ENCODE peak calls at places on chromosomes 4 and X, in seven cellular contexts. W is endothelial cell of umbilical vein, Y is hepatocyte, K is PC-3, U is GM23338, G is fibroblast of lung, I is HepG2. V is an unnamed sample.

GRCh38 chr4:170853422-170854021 is 763.8 kb upstream of the AADAT start:
- DNase-seq in U (peak), Y (peak), G (no peak), W (no peak), K (peak), I (peak), V (no peak)

GRCh38 chrX:37716502-37717068 is 31.0 kb downstream of the XK start:
- DNase-seq in Y (no peak), G (no peak), K (no peak), I (no peak), U (no peak), W (no peak), V (no peak)

GRCh38 chrX:149825424-149825823 is 43.7 kb downstream of the MAGEA9 start:
- DNase-seq in Y (no peak), U (peak), G (no peak), W (peak), I (peak), K (peak), V (no peak)

GRCh38 chrX:135454816-135455215 is 33.1 kb downstream of the SMIM10L2A start:
- DNase-seq in K (no peak), G (no peak), W (peak), U (peak), I (no peak), Y (no peak), V (no peak)

GRCh38 chr4:188811116-188811515 is 671.9 kb downstream of the TRIML1 start:
- DNase-seq in G (no peak), I (no peak), U (no peak), Y (no peak), W (no peak), K (no peak), V (no peak)

GRCh38 chr4:178672512-178672911 is 1230.3 kb upstream of the AGA start:
- DNase-seq in Y (no peak), G (no peak), K (peak), U (no peak), I (no peak), W (no peak), V (peak)

GRCh38 chrX:153216926-153217325 is 37.8 kb downstream of the MAGEA1 start:
- DNase-seq in Y (no peak), K (no peak), G (no peak), U (no peak), W (no peak), I (no peak), V (no peak)

GRCh38 chr4:75710246-75710645 is 14.1 kb upstream of the USO1 start:
- DNase-seq in Y (no peak), U (no peak), W (peak), I (no peak), G (no peak), K (no peak), V (peak)

GRCh38 chr4:84070293-84070692 is 428.8 kb downstream of the NKX6-1 start:
- DNase-seq in K (no peak), G (no peak), Y (no peak), W (no peak), I (no peak), U (peak), V (no peak)

GRCh38 chrX:131316260-131316659 is 27.2 kb upstream of the IGSF1 start:
- DNase-seq in I (no peak), G (no peak), U (no peak), K (no peak), Y (no peak), W (no peak), V (no peak)

GRCh38 chr4:123042095-123042494 is 119.7 kb upstream of the NUDT6 start:
- DNase-seq in Y (no peak), W (no peak), K (no peak), I (no peak), G (no peak), U (no peak), V (no peak)

GRCh38 chrX:153338836-153339235 is 4.9 kb downstream of the ZNF275 start:
- DNase-seq in I (no peak), Y (no peak), U (no peak), W (no peak), G (no peak), K (no peak), V (no peak)

GRCh38 chr4:79917246-79917645 is 155.8 kb downstream of the ANTXR2 start:
- DNase-seq in K (peak), G (peak), U (peak), W (peak), I (peak), Y (peak), V (peak)

GRCh38 chrX:119015407-119016242 is 41.2 kb downstream of the LONRF3 start:
- DNase-seq in K (peak), Y (peak), U (no peak), G (peak), W (peak), I (no peak), V (peak)

GRCh38 chrX:19886888-19887531 is 390 bp downstream of the SH3KBP1 start:
- DNase-seq in K (peak), Y (no peak), G (no peak), U (peak), I (no peak), W (no peak), V (no peak)

GRCh38 chrX:47643926-47644325 is 6.4 kb downstream of the ELK1 start:
- DNase-seq in K (peak), G (peak), Y (no peak), I (no peak), W (peak), U (no peak), V (no peak)

GRCh38 chrX:136546369-136546768 is 14.4 kb downstream of the VGLL1 start:
- DNase-seq in G (no peak), K (no peak), U (no peak), Y (no peak), I (no peak), W (no peak), V (no peak)

GRCh38 chrX:51395807-51396728 is 63.4 kb downstream of the NUDT10 start:
- DNase-seq in Y (no peak), K (no peak), W (no peak), I (no peak), G (peak), U (peak), V (no peak)

GRCh38 chrX:41334866-41335589 is 1.1 kb downstream of the DDX3X start:
- DNase-seq in K (peak), Y (peak), I (no peak), U (peak), W (peak), G (peak), V (no peak)

GRCh38 chr4:153084249-153084648 is 120.0 kb upstream of the TRIM2 start:
- DNase-seq in W (no peak), U (no peak), I (no peak), K (no peak), Y (no peak), G (no peak), V (no peak)

GRCh38 chr4:100836929-100837328 is 319.1 kb upstream of the EMCN start:
- DNase-seq in Y (no peak), I (no peak), W (no peak), K (no peak), G (no peak), U (no peak), V (no peak)

GRCh38 chrX:120514236-120514635 is 45.1 kb upstream of the LAMP2 start:
- DNase-seq in W (peak), G (peak), U (peak), Y (peak), I (peak), K (peak), V (no peak)

GRCh38 chr4:6278801-6279197 is 9.1 kb downstream of the WFS1 start:
- DNase-seq in I (peak), K (no peak), W (peak), U (no peak), G (peak), Y (peak), V (peak)

GRCh38 chr4:87567191-87567590 is 38.0 kb upstream of the SPARCL1 start:
- DNase-seq in G (no peak), K (peak), W (no peak), I (no peak), Y (no peak), U (no peak), V (no peak)

GRCh38 chr4:75745721-75746199 is 21.4 kb downstream of the USO1 start:
- DNase-seq in U (no peak), W (peak), G (no peak), I (no peak), K (no peak), Y (no peak), V (no peak)

GRCh38 chrX:154490021-154490413 is 412 bp downstream of the SLC10A3 start:
- DNase-seq in Y (peak), W (peak), I (no peak), G (peak), U (peak), K (peak), V (peak)

GRCh38 chr4:78645853-78646757 is 94.5 kb downstream of the ANXA3 start:
- DNase-seq in K (peak), U (no peak), G (peak), I (peak), Y (peak), W (peak), V (peak)

GRCh38 chrX:135346975-135347374 is 37.7 kb downstream of the ETDC start:
- DNase-seq in W (no peak), U (no peak), I (no peak), K (no peak), G (no peak), Y (no peak), V (no peak)

GRCh38 chrX:144334577-144334976 is 450.7 kb downstream of the UBE2NL start:
- DNase-seq in W (no peak), G (no peak), K (peak), I (no peak), U (no peak), Y (no peak), V (no peak)

GRCh38 chrX:103376118-103376978 is at the start of gene BEX3:
- DNase-seq in G (peak), K (peak), I (peak), W (peak), U (peak), Y (peak), V (peak)

GRCh38 chrX:111914398-111915092 is 38.6 kb downstream of the TRPC5OS start:
- DNase-seq in G (no peak), I (no peak), U (peak), K (peak), W (no peak), Y (peak), V (no peak)

DNA sequence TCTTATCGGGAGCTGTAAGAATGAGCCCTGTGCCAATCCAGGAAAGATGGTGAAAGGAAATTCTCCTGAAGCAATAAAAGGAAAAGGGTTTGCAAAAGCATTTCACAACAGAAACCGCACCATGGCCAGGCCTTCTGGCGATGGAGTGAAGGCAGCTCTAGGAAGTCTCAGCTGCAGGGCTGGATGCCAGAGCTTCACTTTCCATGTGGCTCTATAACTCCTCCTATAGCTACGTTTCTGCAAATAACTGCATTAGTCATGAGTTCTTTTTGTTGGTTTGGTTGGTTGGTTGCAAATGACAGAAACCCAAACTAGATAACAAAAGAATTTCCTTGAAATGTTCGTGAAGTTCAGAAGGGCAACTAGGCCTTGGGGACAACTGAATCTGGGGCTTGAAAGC is 84.6 kb downstream of the RELL1 start:
- DNase-seq in K (peak), I (peak), Y (peak), W (peak), G (peak), U (no peak), V (peak)
- H3K27ac ChIP-seq in K (peak), I (no peak), Y (peak), W (no peak), G (no peak), U (no peak), V (no peak)

GRCh38 chr4:15233626-15234025 is 194.2 kb upstream of the C1QTNF7 start:
- DNase-seq in I (no peak), U (no peak), Y (no peak), K (no peak), G (no peak), W (no peak), V (peak)

GRCh38 chr4:15231265-15232091 is 196.4 kb upstream of the C1QTNF7 start:
- DNase-seq in I (peak), Y (peak), U (peak), W (peak), G (peak), K (peak), V (peak)

GRCh38 chr4:15234101-15234500 is 193.7 kb upstream of the C1QTNF7 start:
- DNase-seq in K (peak), W (no peak), G (peak), I (no peak), U (no peak), Y (no peak), V (peak)

GRCh38 chr4:15234585-15235126 is 193.2 kb upstream of the C1QTNF7 start:
- DNase-seq in W (no peak), I (no peak), U (no peak), G (peak), Y (peak), K (peak), V (peak)

DNA sequence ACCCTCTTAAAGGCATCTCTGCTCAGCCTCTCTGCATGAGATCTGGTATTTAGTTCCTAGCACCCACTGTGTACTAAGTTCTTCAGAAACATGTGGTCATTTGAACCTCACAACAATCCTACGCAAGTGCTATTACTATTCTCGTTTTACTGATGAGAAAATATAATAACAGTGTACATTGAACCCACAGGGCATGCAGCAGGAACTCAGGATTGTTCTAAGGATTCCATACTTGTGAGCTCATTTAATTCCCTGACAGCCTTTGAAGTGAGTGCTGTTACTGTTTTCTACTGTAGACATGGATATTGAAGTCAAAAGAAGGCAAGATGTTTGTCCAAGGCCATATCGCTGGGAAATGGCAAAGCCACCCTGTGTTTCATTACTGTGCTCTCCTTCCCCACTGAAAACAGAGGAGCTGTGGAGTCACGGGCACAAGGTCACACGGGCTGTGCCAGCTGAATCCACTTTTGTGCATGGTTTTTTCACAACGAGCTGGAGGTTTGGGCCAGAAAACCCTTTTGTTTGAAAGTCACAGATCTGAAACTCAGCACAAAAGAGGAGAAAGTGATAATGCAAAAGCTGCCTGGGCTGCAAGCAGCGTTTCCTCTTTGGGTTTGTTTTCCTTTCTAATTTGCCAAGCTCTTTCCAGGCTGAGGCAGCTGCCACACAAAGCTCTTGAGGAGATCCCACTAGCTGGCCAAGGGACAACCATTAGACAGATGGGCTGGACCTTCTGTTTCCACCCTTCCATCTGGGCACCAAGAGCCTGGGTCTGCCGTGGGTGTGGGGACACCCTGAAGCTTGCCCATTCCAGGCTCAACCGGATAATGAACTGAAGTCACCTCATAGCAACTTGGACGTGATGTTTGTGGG is 194.9 kb upstream of the C1QTNF7 start:
- DNase-seq in U (no peak), Y (peak), W (peak), K (peak), G (peak), I (peak), V (peak)
- TF ChIP-seq EZH2 in U (no peak), Y (no peak), W (no peak), K (no peak), G (no peak), I (no peak), V (no peak)

GRCh38 chrX:101799387-101799786 is 132.4 kb downstream of the ZMAT1 start:
- DNase-seq in G (peak), Y (peak), K (peak), W (peak), I (peak), U (peak), V (peak)
- H3K4me3 ChIP-seq in G (no peak), Y (no peak), K (peak), W (no peak), I (no peak), U (no peak), V (no peak)

DNA sequence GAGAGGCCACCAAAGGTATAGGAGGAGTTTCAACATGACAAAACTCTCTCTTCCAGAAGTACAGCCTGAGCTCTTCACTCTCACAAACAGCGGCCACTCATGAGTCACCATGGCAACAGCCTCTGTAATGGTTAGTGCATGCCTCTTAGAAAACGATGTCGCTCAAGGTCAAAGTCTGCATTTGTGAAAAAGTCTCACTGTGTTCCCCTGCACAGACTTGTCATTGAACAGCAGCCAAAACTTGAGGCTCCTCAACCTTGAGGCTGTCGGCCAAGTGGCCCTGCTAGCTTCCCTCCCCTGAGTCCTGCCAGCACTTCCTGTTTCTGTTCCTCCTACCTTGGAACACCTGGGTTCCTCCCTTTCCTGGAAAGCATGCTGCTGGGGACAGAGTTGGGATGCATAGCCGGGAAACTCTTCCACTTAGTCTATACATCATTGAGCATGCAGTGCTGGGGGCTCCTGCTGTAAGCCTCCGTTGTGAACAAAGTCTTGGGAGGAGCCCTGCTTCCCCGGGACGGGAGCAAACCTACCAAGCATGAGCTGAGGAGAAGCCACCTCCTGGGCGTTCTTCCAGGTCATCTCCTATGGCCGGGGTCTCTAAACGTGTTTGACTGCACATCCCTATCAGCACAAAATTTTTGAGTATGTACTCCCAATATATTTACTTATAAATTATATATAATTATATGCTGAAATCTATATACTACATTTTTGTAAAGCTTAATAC is 66.7 kb downstream of the ING2 start:
- DNase-seq in W (no peak), G (peak), U (peak), Y (peak), K (peak), I (peak), V (peak)
- H3K27ac ChIP-seq in W (no peak), G (no peak), U (no peak), Y (no peak), K (no peak), I (no peak), V (no peak)

GRCh38 chr4:41865981-41866798 is 69.0 kb upstream of the TMEM33 start:
- DNase-seq in I (no peak), U (peak), Y (no peak), W (no peak), K (no peak), G (no peak), V (no peak)
- TF ChIP-seq EZH2 in I (no peak), U (peak), Y (no peak), W (peak), K (no peak), G (peak), V (peak)

GRCh38 chr4:89835413-89835812 is 1.5 kb downstream of the SNCA start:
- DNase-seq in K (no peak), Y (no peak), G (no peak), I (no peak), W (no peak), U (no peak), V (no peak)
- H3K4me3 ChIP-seq in K (no peak), Y (no peak), G (no peak), I (no peak), W (peak), U (peak), V (no peak)

DNA sequence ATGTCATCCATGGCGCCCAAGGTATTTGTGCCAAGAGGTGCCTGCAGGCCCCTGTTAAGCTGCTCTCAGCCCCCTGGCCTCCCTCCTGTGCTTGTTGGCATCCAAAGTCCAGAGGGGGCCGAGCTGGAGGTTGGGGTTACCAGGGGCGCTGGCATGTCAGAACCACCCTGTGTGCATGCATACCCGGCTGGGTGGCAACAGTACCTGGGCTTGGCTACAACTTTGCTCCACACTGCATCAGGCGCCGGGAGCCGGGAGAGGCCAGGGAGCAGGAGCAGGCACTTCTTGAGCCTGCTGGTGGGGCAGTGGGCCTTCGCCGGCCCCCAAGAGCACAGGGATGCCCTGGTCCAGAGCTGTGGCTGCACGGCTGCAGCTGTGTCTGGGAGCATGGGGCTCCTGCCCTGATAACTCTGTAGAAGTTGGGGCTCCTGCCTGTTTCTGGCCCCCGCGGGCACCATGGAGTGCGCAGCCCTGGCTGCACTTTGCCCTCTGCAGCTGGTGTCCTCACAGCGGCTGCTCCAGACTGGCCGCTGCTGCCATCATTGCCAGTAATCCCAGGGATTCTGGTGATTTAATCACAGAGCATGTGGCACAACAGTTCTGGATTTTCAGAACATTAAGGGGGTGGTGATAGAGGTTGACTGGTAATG is 130.3 kb downstream of the ARHGAP10 start:
- DNase-seq in G (no peak), I (no peak), W (no peak), K (no peak), U (no peak), Y (no peak), V (no peak)
- H3K27ac ChIP-seq in G (no peak), I (no peak), W (no peak), K (no peak), U (no peak), Y (no peak), V (no peak)

V was measured in astrocyte.